ENCODE peak calls at places on chromosomes 3 and 15, in five cellular contexts. V, M, C, U and J are unnamed samples.

GRCh38 chr3:159616234-159616825 is 372.3 kb upstream of the IL12A start:
- DNase-seq in V (peak; percentile 63), M (peak; percentile 70), C (no peak), U (no peak), J (peak; percentile 68)

GRCh38 chr3:126475411-126476114 is at the start of gene ZXDC:
- DNase-seq in V (peak; percentile 90), M (peak; percentile 94), C (peak; percentile 93), U (peak; percentile 81), J (peak; percentile 91)

GRCh38 chr15:90982135-90982534 is 12.2 kb downstream of the PRC1 start:
- DNase-seq in V (no peak), M (no peak), C (no peak), U (no peak), J (peak; percentile 71)

GRCh38 chr15:85673326-85673725 is 121.4 kb downstream of the KLHL25 start:
- DNase-seq in V (peak; percentile 41), M (no peak), C (no peak), U (no peak), J (peak; percentile 12)

GRCh38 chr3:18061737-18062136 is 319.3 kb upstream of the TBC1D5 start:
- DNase-seq in V (no peak), M (no peak), C (no peak), U (no peak), J (no peak)

GRCh38 chr3:195080571-195081141 is 190.3 kb downstream of the XXYLT1 start:
- DNase-seq in V (no peak), M (no peak), C (no peak), U (no peak), J (no peak)

GRCh38 chr3:54047568-54047967 is 74.8 kb upstream of the CACNA2D3 start:
- DNase-seq in V (no peak), M (no peak), C (no peak), U (no peak), J (no peak)

GRCh38 chr15:57172925-57173324 is 203.4 kb upstream of the CGNL1 start:
- DNase-seq in V (no peak), M (no peak), C (no peak), U (no peak), J (peak; percentile 49)

GRCh38 chr15:91945385-91945784 is 91.9 kb downstream of the SLCO3A1 start:
- DNase-seq in V (no peak), M (no peak), C (no peak), U (no peak), J (no peak)

GRCh38 chr3:197231326-197231725 is 67.1 kb downstream of the DLG1 start:
- DNase-seq in V (no peak), M (no peak), C (no peak), U (no peak), J (no peak)

GRCh38 chr3:16369247-16369646 is 104.2 kb downstream of the OXNAD1 start:
- DNase-seq in V (no peak), M (peak; percentile 83), C (no peak), U (no peak), J (no peak)

GRCh38 chr15:40150163-40150925 is 10.5 kb upstream of the BUB1B start:
- DNase-seq in V (peak; percentile 52), M (no peak), C (no peak), U (no peak), J (peak; percentile 48)

GRCh38 chr3:10292505-10293419 is at the start of gene GHRL:
- DNase-seq in V (peak; percentile 24), M (no peak), C (no peak), U (no peak), J (no peak)

GRCh38 chr3:117628896-117629295 is 919.3 kb downstream of the TUSC7 start:
- DNase-seq in V (peak; percentile 25), M (no peak), C (no peak), U (no peak), J (peak; percentile 92)

GRCh38 chr15:101210466-101210865 is 41.4 kb downstream of the CHSY1 start:
- DNase-seq in V (no peak), M (no peak), C (no peak), U (no peak), J (peak; percentile 29)

GRCh38 chr15:92392966-92393286 is 755 bp upstream of the ST8SIA2 start:
- DNase-seq in V (no peak), M (no peak), C (no peak), U (no peak), J (no peak)

GRCh38 chr3:4773583-4773982 is 205.7 kb upstream of the BHLHE40 start:
- DNase-seq in V (no peak), M (no peak), C (no peak), U (no peak), J (no peak)

GRCh38 chr3:49017646-49017977 is 768 bp downstream of the DALRD3 start:
- DNase-seq in V (no peak), M (no peak), C (no peak), U (no peak), J (no peak)

GRCh38 chr3:143707848-143708247 is 140.4 kb downstream of the SLC9A9 start:
- DNase-seq in V (peak; percentile 28), M (peak; percentile 68), C (no peak), U (no peak), J (no peak)

GRCh38 chr15:67188551-67189218 is 65.8 kb downstream of the AAGAB start:
- DNase-seq in V (no peak), M (no peak), C (no peak), U (no peak), J (peak; percentile 90)

GRCh38 chr3:16788440-16789057 is 96.2 kb upstream of the PLCL2 start:
- DNase-seq in V (no peak), M (peak; percentile 55), C (no peak), U (no peak), J (no peak)

GRCh38 chr3:44104043-44104442 is 137.6 kb upstream of the TOPAZ1 start:
- DNase-seq in V (no peak), M (no peak), C (no peak), U (no peak), J (no peak)

GRCh38 chr15:76764004-76764403 is 141.1 kb downstream of the SCAPER start:
- DNase-seq in V (no peak), M (no peak), C (no peak), U (no peak), J (no peak)
- H3K4me3 ChIP-seq in V (no peak overlapping the region), M (no peak overlapping the region), C (peak overlapping the region; percentile 4), U (no peak overlapping the region), J (no peak overlapping the region)

GRCh38 chr3:34381243-34381642 is 582.8 kb downstream of the PDCD6IP start:
- DNase-seq in V (no peak), M (no peak), C (no peak), U (no peak), J (no peak)

GRCh38 chr3:34382859-34383258 is 584.4 kb downstream of the PDCD6IP start:
- DNase-seq in V (no peak), M (no peak), C (no peak), U (no peak), J (no peak)

GRCh38 chr3:34376691-34377090 is 578.3 kb downstream of the PDCD6IP start:
- DNase-seq in V (no peak), M (no peak), C (no peak), U (no peak), J (no peak)

GRCh38 chr3:34374521-34374920 is 576.1 kb downstream of the PDCD6IP start:
- DNase-seq in V (no peak), M (no peak), C (no peak), U (no peak), J (no peak)

DNA sequence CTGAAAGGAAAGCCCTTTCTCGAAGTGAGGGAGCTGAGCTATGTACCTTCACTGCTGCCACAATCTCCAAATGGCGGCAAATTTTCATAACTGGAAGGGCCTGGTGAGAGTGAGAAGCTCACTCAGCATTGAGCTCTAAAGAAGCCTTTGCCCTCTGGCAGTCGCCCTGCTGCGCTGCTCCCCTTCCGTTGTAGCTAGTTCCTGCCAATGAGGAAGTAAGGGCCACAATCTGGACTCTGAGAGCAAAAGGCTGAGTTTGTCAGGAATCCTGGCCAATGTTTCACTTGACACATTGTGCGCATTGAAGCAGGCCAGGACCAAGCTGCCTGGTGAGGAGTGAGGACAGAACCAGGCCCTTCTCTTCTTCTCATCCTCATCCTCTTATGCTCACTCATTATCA is 579.5 kb downstream of the PDCD6IP start:
- DNase-seq in V (no peak), M (no peak), C (no peak), U (no peak), J (no peak)
- H2BK15ac ChIP-seq in V (no peak overlapping the region), M (no peak overlapping the region), C (no peak overlapping the region), U (no peak overlapping the region), J (no peak overlapping the region)

GRCh38 chr15:32030795-32031194 is 480 bp downstream of the CHRNA7 start:
- DNase-seq in V (no peak), M (peak; percentile 52), C (no peak), U (no peak), J (no peak)

GRCh38 chr15:32029862-32030781 is at the start of gene CHRNA7:
- DNase-seq in V (peak; percentile 19), M (peak; percentile 84), C (peak; percentile 71), U (no peak), J (peak; percentile 3)

GRCh38 chr15:32029409-32029861 is 880 bp upstream of the CHRNA7 start:
- DNase-seq in V (no peak), M (peak; percentile 67), C (peak; percentile 41), U (no peak), J (no peak)

GRCh38 chr15:32033186-32033890 is 3.0 kb downstream of the CHRNA7 start:
- DNase-seq in V (no peak), M (no peak), C (no peak), U (no peak), J (no peak)

DNA sequence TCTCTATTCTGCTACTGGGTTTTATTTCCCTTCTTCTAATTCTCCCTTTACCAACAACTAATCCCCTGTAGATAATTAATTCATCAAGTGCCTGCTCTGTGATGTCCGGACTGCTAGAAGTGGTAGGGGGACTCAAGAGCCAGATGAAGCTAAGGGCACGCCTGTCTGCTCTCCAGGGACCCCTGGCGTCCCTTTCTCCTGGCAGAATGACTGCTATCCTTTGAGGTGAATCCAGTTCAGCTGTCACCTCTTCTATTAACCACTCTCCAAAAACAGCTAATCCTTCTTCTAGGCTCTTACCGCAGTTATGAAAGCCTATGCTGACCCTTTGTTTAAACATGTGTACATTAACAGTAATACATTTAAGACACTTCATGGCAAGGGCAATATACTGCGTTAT is 1.4 kb upstream of the CHRNA7 start:
- DNase-seq in V (no peak), M (peak; percentile 82), C (peak; percentile 49), U (no peak), J (no peak)
- H3K4me3 ChIP-seq in V (no peak overlapping the region), M (no peak overlapping the region), C (peak overlapping the region; percentile 70), U (peak overlapping the region; percentile 86), J (no peak overlapping the region)

GRCh38 chr3:14879161-14879888 is 60.6 kb downstream of the FGD5 start:
- DNase-seq in V (no peak), M (peak; percentile 51), C (no peak), U (no peak), J (no peak)

GRCh38 chr3:14877404-14877803 is 58.6 kb downstream of the FGD5 start:
- DNase-seq in V (no peak), M (no peak), C (no peak), U (no peak), J (no peak)

GRCh38 chr3:14880486-14881179 is 61.9 kb downstream of the FGD5 start:
- DNase-seq in V (no peak), M (no peak), C (no peak), U (no peak), J (no peak)

GRCh38 chr3:14875411-14876175 is 56.8 kb downstream of the FGD5 start:
- DNase-seq in V (no peak), M (no peak), C (no peak), U (no peak), J (no peak)

DNA sequence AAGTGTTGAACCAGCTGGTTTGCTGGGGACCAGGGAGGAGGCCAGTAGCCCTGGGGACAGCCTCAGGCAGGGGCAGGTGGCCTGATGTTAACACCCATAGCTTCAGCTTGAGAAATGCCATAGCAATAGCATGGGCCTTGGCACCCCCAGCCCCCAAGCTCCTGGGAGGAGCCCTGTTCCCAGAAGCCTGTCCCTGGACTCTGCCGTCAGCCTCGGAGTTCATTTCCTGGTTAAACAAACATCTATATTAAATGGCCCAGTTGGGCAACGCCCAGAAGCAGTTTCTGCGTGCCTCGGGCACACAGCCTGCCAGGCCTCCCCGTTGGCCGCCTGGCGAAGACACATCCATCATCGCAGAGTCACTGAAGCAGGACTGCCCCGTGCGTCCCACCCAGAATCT is 58.2 kb downstream of the FGD5 start:
- DNase-seq in V (no peak), M (no peak), C (no peak), U (no peak), J (no peak)
- H2BK15ac ChIP-seq in V (no peak overlapping the region), M (no peak overlapping the region), C (no peak overlapping the region), U (peak overlapping the region; percentile 46), J (no peak overlapping the region)